ENCODE peak calls at places on chromosome 5, in four cellular contexts. J is activated naive CD4-positive, alpha-beta T cell; W is RPMI8226; M is AG08395. O is an unnamed sample.

GRCh38 chr5:1282139-1282992 is 12.5 kb downstream of the TERT start:
- DNase-seq in J (no peak), W (no peak), M (no peak), O (no peak)

GRCh38 chr5:14445581-14446290 is 135.9 kb upstream of the OTULINL start:
- DNase-seq in J (no peak), W (no peak), M (peak), O (no peak)

GRCh38 chr5:142339781-142340180 is 15.0 kb upstream of the SPRY4 start:
- DNase-seq in J (no peak), W (no peak), M (no peak), O (no peak)

GRCh38 chr5:16809816-16810502 is 126.1 kb downstream of the MYO10 start:
- DNase-seq in J (no peak), W (no peak), M (peak), O (no peak)

GRCh38 chr5:103223031-103223955 is 35.3 kb upstream of the MACIR start:
- DNase-seq in J (no peak), W (no peak), M (no peak), O (no peak)

GRCh38 chr5:132686193-132686592 is 12.4 kb downstream of the IL4 start:
- DNase-seq in J (no peak), W (no peak), M (no peak), O (no peak)

GRCh38 chr5:1509346-1510085 is 14.2 kb downstream of the LPCAT1 start:
- DNase-seq in J (no peak), W (no peak), M (no peak), O (no peak)

GRCh38 chr5:134175874-134176522 is 752 bp downstream of the SKP1 start:
- DNase-seq in J (no peak), W (peak), M (peak), O (peak)

GRCh38 chr5:93163010-93163663 is 417.9 kb downstream of the NR2F1-AS1 start:
- DNase-seq in J (no peak), W (no peak), M (peak), O (no peak)